ENCODE peak calls at places on chromosome 15, in nine cellular contexts. E is cardiac muscle cell; L is endodermal cell; P is CD8-positive, alpha-beta memory T cell; G is K562; X is uterus; T is fibroblast of lung; I is brain microvascular endothelial cell; Q is heart right ventricle. V is an unnamed sample.
A peak's percentile ranks its signal among the peaks of the same experiment; 100 is the strongest.

GRCh38 chr15:62419206-62419605 is 254.1 kb upstream of the C2CD4B start:
- DNase-seq in E (no peak), L (no peak), P (no peak), G (no peak), X (no peak), T (no peak), I (no peak), Q (no peak), V (no peak)

GRCh38 chr15:57861039-57861638 is 154.6 kb downstream of the POLR2M start:
- DNase-seq in E (peak; percentile 83), L (no peak), P (peak; percentile 11), G (peak; percentile 46), X (no peak), T (peak; percentile 80), I (peak; percentile 44), Q (no peak), V (no peak)

GRCh38 chr15:56837281-56837680 is 81.2 kb upstream of the TCF12 start:
- DNase-seq in E (peak; percentile 30), L (no peak), P (no peak), G (no peak), X (no peak), T (peak; percentile 11), I (no peak), Q (no peak), V (no peak)

GRCh38 chr15:90013503-90013937 is 12.4 kb downstream of the ZNF710 start:
- DNase-seq in E (no peak), L (no peak), P (peak; percentile 71), G (no peak), X (no peak), T (no peak), I (no peak), Q (no peak), V (no peak)

GRCh38 chr15:62128916-62129315 is 36.2 kb downstream of the C2CD4B start:
- DNase-seq in E (no peak), L (no peak), P (peak; percentile 47), G (no peak), X (no peak), T (no peak), I (no peak), Q (no peak), V (no peak)

GRCh38 chr15:41824062-41824745 is 3.7 kb upstream of the JMJD7 start:
- DNase-seq in E (no peak), L (no peak), P (no peak), G (no peak), X (no peak), T (no peak), I (no peak), Q (no peak), V (no peak)

GRCh38 chr15:92666780-92667179 is 11.2 kb upstream of the FAM174B start:
- DNase-seq in E (peak; percentile 53), L (no peak), P (no peak), G (no peak), X (no peak), T (peak; percentile 39), I (no peak), Q (peak; percentile 68), V (no peak)

GRCh38 chr15:41941644-41942415 is 30.5 kb downstream of the EHD4 start:
- DNase-seq in E (no peak), L (peak; percentile 61), P (no peak), G (no peak), X (no peak), T (no peak), I (no peak), Q (no peak), V (no peak)

GRCh38 chr15:53260647-53261046 is 470.5 kb upstream of the ONECUT1 start:
- DNase-seq in E (no peak), L (no peak), P (no peak), G (no peak), X (no peak), T (no peak), I (no peak), Q (no peak), V (no peak)

GRCh38 chr15:43930079-43930478 is 103.3 kb downstream of the WDR76 start:
- DNase-seq in E (peak; percentile 45), L (peak; percentile 93), P (no peak), G (no peak), X (no peak), T (no peak), I (no peak), Q (no peak), V (no peak)

GRCh38 chr15:85407421-85408269 is 27.2 kb downstream of the AKAP13 start:
- DNase-seq in E (peak; percentile 76), L (no peak), P (no peak), G (no peak), X (no peak), T (peak; percentile 87), I (peak; percentile 84), Q (no peak), V (no peak)

GRCh38 chr15:94610069-94610863 is 378.9 kb downstream of the MCTP2 start:
- DNase-seq in E (peak; percentile 4), L (no peak), P (no peak), G (no peak), X (no peak), T (no peak), I (no peak), Q (no peak), V (no peak)

GRCh38 chr15:80989110-80989517 is 505 bp downstream of the MESD start:
- DNase-seq in E (peak; percentile 6), L (no peak), P (no peak), G (peak; percentile 46), X (no peak), T (no peak), I (no peak), Q (no peak), V (no peak)

GRCh38 chr15:35000511-35000910 is 12.4 kb upstream of the ZNF770 start:
- DNase-seq in E (peak; percentile 57), L (peak; percentile 60), P (no peak), G (no peak), X (no peak), T (peak; percentile 54), I (peak; percentile 34), Q (no peak), V (peak; percentile 50)

GRCh38 chr15:101014921-101015841 is 96.0 kb downstream of the LRRK1 start:
- DNase-seq in E (peak; percentile 80), L (peak; percentile 92), P (peak; percentile 37), G (peak; percentile 82), X (peak; percentile 72), T (peak; percentile 75), I (peak; percentile 45), Q (peak; percentile 79), V (peak; percentile 40)

DNA sequence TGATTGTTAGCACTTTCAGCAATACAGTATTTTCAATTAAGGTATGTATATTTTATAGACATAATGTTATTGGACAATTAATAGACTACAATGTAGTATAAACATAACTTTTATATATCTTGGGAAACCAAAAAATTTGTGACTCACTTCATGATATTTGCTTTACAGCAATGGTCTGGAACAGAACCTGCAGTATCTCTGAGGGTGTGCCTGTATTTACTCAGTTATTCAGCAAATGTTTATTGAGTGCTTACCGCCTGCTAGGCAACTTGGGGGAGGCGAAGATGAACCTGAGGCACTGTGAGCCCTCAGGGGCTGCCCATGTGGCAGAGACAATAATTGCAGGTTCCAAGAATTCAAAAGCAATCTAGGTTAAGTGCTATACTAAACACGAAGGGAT is 144.8 kb downstream of the GABRB3 start:
- DNase-seq in E (no peak), L (peak; percentile 38), P (no peak), G (peak; percentile 15), X (no peak), T (no peak), I (no peak), Q (no peak), V (no peak)
- H3K27ac ChIP-seq in E (no peak overlapping the region), L (no peak overlapping the region), P (no peak overlapping the region), G (no peak overlapping the region), X (no peak overlapping the region), T (no peak overlapping the region), I (no peak overlapping the region), Q (no peak overlapping the region), V (no peak overlapping the region)

DNA sequence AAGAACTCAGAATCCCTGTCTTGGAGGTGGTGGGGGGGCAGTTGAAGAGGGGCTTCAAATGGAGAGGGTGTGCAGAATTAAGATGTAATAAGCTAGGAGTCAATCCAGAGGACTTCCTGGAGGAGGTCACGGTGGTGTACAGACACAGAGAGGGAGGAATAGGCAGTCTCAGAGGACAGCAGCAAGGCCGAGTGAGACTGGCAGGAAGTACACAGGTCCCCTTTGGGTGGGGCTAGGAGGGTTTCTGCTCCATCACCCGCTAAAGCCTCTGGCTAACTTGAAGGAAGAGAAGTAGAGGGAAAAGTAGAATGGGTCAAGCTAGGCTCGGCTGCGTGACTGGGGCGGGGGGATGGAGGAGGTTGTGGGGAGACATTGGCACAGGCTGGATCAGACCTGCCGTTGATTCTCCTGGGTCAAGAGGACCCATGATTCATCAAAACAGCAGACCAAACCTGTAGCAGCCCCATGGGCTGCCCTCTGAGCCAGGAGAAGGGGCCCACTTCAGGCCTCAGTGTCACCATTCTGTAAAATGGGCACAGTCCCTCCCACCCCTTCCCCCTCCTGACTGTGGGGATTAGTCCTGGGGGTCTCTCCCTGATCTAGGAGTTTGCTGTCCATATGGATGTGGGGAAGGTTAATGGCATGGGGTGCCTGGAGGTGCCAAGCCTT is 16.9 kb downstream of the CSPG4 start:
- DNase-seq in E (no peak), L (no peak), P (no peak), G (no peak), X (no peak), T (no peak), I (no peak), Q (no peak), V (no peak)
- H3K27ac ChIP-seq in E (no peak overlapping the region), L (no peak overlapping the region), P (no peak overlapping the region), G (no peak overlapping the region), X (peak overlapping the region; percentile 91), T (peak overlapping the region; percentile 97), I (no peak overlapping the region), Q (peak overlapping the region; percentile 2), V (peak overlapping the region; percentile 66)

DNA sequence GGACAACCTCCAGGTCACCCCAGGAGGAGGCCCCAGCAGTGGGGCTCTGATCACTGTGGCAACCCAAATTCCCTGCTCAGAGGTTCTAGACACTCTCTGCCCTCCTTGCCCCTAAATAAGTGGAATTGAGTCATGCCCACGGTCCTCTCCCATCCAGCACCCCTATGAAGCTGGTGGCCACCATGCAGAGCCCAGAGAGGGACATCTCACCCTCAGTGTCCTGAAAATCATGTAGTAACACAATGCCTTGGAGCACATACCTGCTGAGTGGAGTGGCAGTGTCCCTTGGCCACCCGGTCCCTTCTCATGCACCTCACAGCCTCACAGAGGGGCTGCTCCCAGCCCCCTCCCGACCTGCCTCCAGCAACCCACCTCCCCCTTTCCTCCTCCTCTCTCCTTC is 114.3 kb upstream of the MEF2A start:
- DNase-seq in E (no peak), L (no peak), P (no peak), G (no peak), X (no peak), T (no peak), I (no peak), Q (no peak), V (no peak)
- H3K27ac ChIP-seq in E (no peak overlapping the region), L (no peak overlapping the region), P (no peak overlapping the region), G (no peak overlapping the region), X (peak overlapping the region; percentile 58), T (no peak overlapping the region), I (no peak overlapping the region), Q (peak overlapping the region; percentile 86), V (peak overlapping the region; percentile 86)

GRCh38 chr15:25947336-25948080 is 84.4 kb upstream of the ATP10A start:
- DNase-seq in E (no peak), L (peak; percentile 86), P (no peak), G (no peak), X (no peak), T (no peak), I (no peak), Q (no peak), V (no peak)
- H3K27ac ChIP-seq in E (no peak overlapping the region), L (peak overlapping the region; percentile 61), P (no peak overlapping the region), G (no peak overlapping the region), X (no peak overlapping the region), T (no peak overlapping the region), I (no peak overlapping the region), Q (no peak overlapping the region), V (no peak overlapping the region)

GRCh38 chr15:66323312-66323928 is 30.1 kb downstream of the DIS3L start:
- DNase-seq in E (no peak), L (no peak), P (no peak), G (peak; percentile 67), X (no peak), T (no peak), I (no peak), Q (no peak), V (no peak)
- H3K27ac ChIP-seq in E (peak overlapping the region; percentile 88), L (no peak overlapping the region), P (no peak overlapping the region), G (peak overlapping the region; percentile 40), X (no peak overlapping the region), T (no peak overlapping the region), I (no peak overlapping the region), Q (no peak overlapping the region), V (no peak overlapping the region)

V was measured in gastrocnemius medialis.